ENCODE peak calls at places on chromosome 3, in eight cellular contexts. M is tibial nerve; K is activated effector memory CD4-positive, alpha-beta T cell treated with anti-CD3 and anti-CD28 coated beads, Interleukin-2, amount 50 U/mL, for 16 hours; V is GDM1; D is T-helper 1 cell; Z is psoas muscle; P is Karpas-422; C is ureter. F is an unnamed sample.

GRCh38 chr3:97862582-97862981 is 40.8 kb downstream of the CRYBG3 start:
- DNase-seq in M (no peak), K (no peak), V (no peak), D (no peak), Z (no peak), P (no peak), C (no peak), F (no peak)

GRCh38 chr3:4720316-4721075 is 227.3 kb downstream of the ITPR1 start:
- DNase-seq in M (peak), K (no peak), V (no peak), D (no peak), Z (peak), P (peak), C (peak), F (peak)

GRCh38 chr3:50010959-50011358 is 71.0 kb downstream of the RBM6 start:
- DNase-seq in M (no peak), K (no peak), V (no peak), D (no peak), Z (no peak), P (no peak), C (no peak), F (no peak)

GRCh38 chr3:185400340-185400667 is 37.4 kb downstream of the MAP3K13 start:
- DNase-seq in M (no peak), K (no peak), V (no peak), D (no peak), Z (no peak), P (no peak), C (no peak), F (no peak)

GRCh38 chr3:128318275-128318920 is 148.3 kb downstream of the DNAJB8 start:
- DNase-seq in M (no peak), K (peak), V (no peak), D (no peak), Z (no peak), P (no peak), C (peak), F (peak)

GRCh38 chr3:4511491-4512251 is 18.5 kb downstream of the ITPR1 start:
- DNase-seq in M (no peak), K (no peak), V (no peak), D (no peak), Z (no peak), P (no peak), C (no peak), F (no peak)

GRCh38 chr3:13612829-13613228 is 63.9 kb downstream of the FBLN2 start:
- DNase-seq in M (peak), K (peak), V (no peak), D (no peak), Z (peak), P (no peak), C (no peak), F (no peak)

GRCh38 chr3:133439563-133439962 is 39.7 kb downstream of the BFSP2 start:
- DNase-seq in M (no peak), K (no peak), V (no peak), D (no peak), Z (no peak), P (no peak), C (no peak), F (no peak)

GRCh38 chr3:69079269-69080159 is 651 bp downstream of the UBA3 start:
- DNase-seq in M (no peak), K (peak), V (no peak), D (no peak), Z (peak), P (peak), C (no peak), F (no peak)

GRCh38 chr3:46566040-46566631 is at the start of gene LRRC2:
- DNase-seq in M (no peak), K (peak), V (no peak), D (peak), Z (peak), P (no peak), C (no peak), F (peak)

GRCh38 chr3:154244644-154245043 is 79.6 kb downstream of the DHX36 start:
- DNase-seq in M (no peak), K (no peak), V (no peak), D (no peak), Z (no peak), P (peak), C (no peak), F (no peak)

GRCh38 chr3:13574798-13575451 is 26.0 kb downstream of the FBLN2 start:
- DNase-seq in M (no peak), K (no peak), V (no peak), D (no peak), Z (peak), P (no peak), C (no peak), F (no peak)

GRCh38 chr3:41485484-41485883 is 286.2 kb downstream of the CTNNB1 start:
- DNase-seq in M (no peak), K (no peak), V (no peak), D (no peak), Z (no peak), P (no peak), C (no peak), F (no peak)

GRCh38 chr3:127997961-127998360 is 54.3 kb upstream of the SEC61A1 start:
- DNase-seq in M (no peak), K (no peak), V (no peak), D (no peak), Z (no peak), P (no peak), C (peak), F (peak)

GRCh38 chr3:188807002-188807401 is 364.8 kb upstream of the TPRG1 start:
- DNase-seq in M (no peak), K (no peak), V (no peak), D (no peak), Z (no peak), P (no peak), C (no peak), F (no peak)

GRCh38 chr3:32781211-32781968 is 36.4 kb upstream of the TRIM71 start:
- DNase-seq in M (peak), K (peak), V (peak), D (peak), Z (peak), P (peak), C (peak), F (peak)

GRCh38 chr3:124985358-124985757 is 50.8 kb upstream of the MUC13 start:
- DNase-seq in M (peak), K (no peak), V (no peak), D (no peak), Z (no peak), P (no peak), C (no peak), F (no peak)

GRCh38 chr3:23865595-23866396 is 51.0 kb downstream of the NKIRAS1 start:
- DNase-seq in M (no peak), K (no peak), V (no peak), D (no peak), Z (no peak), P (peak), C (no peak), F (no peak)

GRCh38 chr3:71160800-71161546 is 422.6 kb downstream of the FOXP1 start:
- DNase-seq in M (no peak), K (no peak), V (no peak), D (no peak), Z (no peak), P (no peak), C (no peak), F (no peak)

GRCh38 chr3:142952272-142953193 is 10.9 kb downstream of the PAQR9 start:
- DNase-seq in M (no peak), K (no peak), V (no peak), D (no peak), Z (no peak), P (no peak), C (no peak), F (no peak)

GRCh38 chr3:105746226-105746996 is 122.4 kb downstream of the CBLB start:
- DNase-seq in M (no peak), K (no peak), V (no peak), D (no peak), Z (no peak), P (no peak), C (no peak), F (no peak)

GRCh38 chr3:151476344-151477018 is 15.6 kb upstream of the IGSF10 start:
- DNase-seq in M (no peak), K (no peak), V (no peak), D (no peak), Z (no peak), P (no peak), C (no peak), F (no peak)

GRCh38 chr3:70065666-70066253 is 66.2 kb downstream of the SAMMSON start:
- DNase-seq in M (no peak), K (no peak), V (no peak), D (no peak), Z (no peak), P (no peak), C (no peak), F (peak)